ENCODE peak calls at places on chromosomes 5 and 9, in nine cellular contexts. One of them, this sample, is unnamed.

GRCh38 chr5:149323235-149324205 is 21.8 kb upstream of the GRPEL2 start:
- DNase-seq in H9: no peak
- DNase-seq in Peyer's patch: no peak
- DNase-seq in tibial artery: no peak
- DNase-seq in CD8-positive, alpha-beta T cell: no peak
- DNase-seq in heart left ventricle: no peak
- DNase-seq in SK-N-SH: no peak
- DNase-seq in neuronal stem cell: no peak
- DNase-seq in IMR-90: peak
- DNase-seq in this sample: no peak

GRCh38 chr9:29668732-29669131 is 2095.5 kb upstream of the C9orf72 start:
- DNase-seq in H9: no peak
- DNase-seq in Peyer's patch: no peak
- DNase-seq in tibial artery: no peak
- DNase-seq in CD8-positive, alpha-beta T cell: no peak
- DNase-seq in heart left ventricle: no peak
- DNase-seq in SK-N-SH: no peak
- DNase-seq in neuronal stem cell: no peak
- DNase-seq in IMR-90: no peak
- DNase-seq in this sample: no peak

GRCh38 chr9:110049699-110050450 is 158.1 kb downstream of the C9orf152 start:
- DNase-seq in H9: peak
- DNase-seq in Peyer's patch: peak
- DNase-seq in tibial artery: peak
- DNase-seq in CD8-positive, alpha-beta T cell: no peak
- DNase-seq in heart left ventricle: peak
- DNase-seq in SK-N-SH: peak
- DNase-seq in neuronal stem cell: no peak
- DNase-seq in IMR-90: no peak
- DNase-seq in this sample: no peak

GRCh38 chr5:158725223-158725825 is 374.4 kb downstream of the EBF1 start:
- DNase-seq in H9: no peak
- DNase-seq in Peyer's patch: no peak
- DNase-seq in tibial artery: no peak
- DNase-seq in CD8-positive, alpha-beta T cell: no peak
- DNase-seq in heart left ventricle: no peak
- DNase-seq in SK-N-SH: no peak
- DNase-seq in neuronal stem cell: no peak
- DNase-seq in IMR-90: no peak
- DNase-seq in this sample: no peak

GRCh38 chr9:78103971-78104433 is 72.4 kb upstream of the GNAQ start:
- DNase-seq in H9: no peak
- DNase-seq in Peyer's patch: no peak
- DNase-seq in tibial artery: no peak
- DNase-seq in CD8-positive, alpha-beta T cell: no peak
- DNase-seq in heart left ventricle: no peak
- DNase-seq in SK-N-SH: no peak
- DNase-seq in neuronal stem cell: no peak
- DNase-seq in IMR-90: no peak
- DNase-seq in this sample: no peak

GRCh38 chr9:105223544-105224140 is 20.8 kb upstream of the SLC44A1 start:
- DNase-seq in H9: no peak
- DNase-seq in Peyer's patch: no peak
- DNase-seq in tibial artery: no peak
- DNase-seq in CD8-positive, alpha-beta T cell: no peak
- DNase-seq in heart left ventricle: no peak
- DNase-seq in SK-N-SH: no peak
- DNase-seq in neuronal stem cell: no peak
- DNase-seq in IMR-90: no peak
- DNase-seq in this sample: no peak

GRCh38 chr5:180117378-180117725 is 45.8 kb upstream of the RNF130 start:
- DNase-seq in H9: no peak
- DNase-seq in Peyer's patch: no peak
- DNase-seq in tibial artery: no peak
- DNase-seq in CD8-positive, alpha-beta T cell: no peak
- DNase-seq in heart left ventricle: no peak
- DNase-seq in SK-N-SH: no peak
- DNase-seq in neuronal stem cell: no peak
- DNase-seq in IMR-90: no peak
- DNase-seq in this sample: no peak

GRCh38 chr5:35745666-35746065 is 111.0 kb upstream of the IL7R start:
- DNase-seq in H9: no peak
- DNase-seq in Peyer's patch: no peak
- DNase-seq in tibial artery: no peak
- DNase-seq in CD8-positive, alpha-beta T cell: no peak
- DNase-seq in heart left ventricle: no peak
- DNase-seq in SK-N-SH: no peak
- DNase-seq in neuronal stem cell: no peak
- DNase-seq in IMR-90: no peak
- DNase-seq in this sample: no peak

GRCh38 chr9:114938687-114939575 is 8.5 kb upstream of the TNFSF8 start:
- DNase-seq in H9: no peak
- DNase-seq in Peyer's patch: no peak
- DNase-seq in tibial artery: no peak
- DNase-seq in CD8-positive, alpha-beta T cell: no peak
- DNase-seq in heart left ventricle: no peak
- DNase-seq in SK-N-SH: no peak
- DNase-seq in neuronal stem cell: no peak
- DNase-seq in IMR-90: no peak
- DNase-seq in this sample: no peak

GRCh38 chr5:112418412-112419049 is 546 bp downstream of the EPB41L4A start:
- DNase-seq in H9: peak
- DNase-seq in Peyer's patch: no peak
- DNase-seq in tibial artery: peak
- DNase-seq in CD8-positive, alpha-beta T cell: no peak
- DNase-seq in heart left ventricle: peak
- DNase-seq in SK-N-SH: peak
- DNase-seq in neuronal stem cell: peak
- DNase-seq in IMR-90: no peak
- DNase-seq in this sample: no peak

GRCh38 chr9:38371495-38371894 is 21.0 kb upstream of the ALDH1B1 start:
- DNase-seq in H9: no peak
- DNase-seq in Peyer's patch: no peak
- DNase-seq in tibial artery: peak
- DNase-seq in CD8-positive, alpha-beta T cell: no peak
- DNase-seq in heart left ventricle: no peak
- DNase-seq in SK-N-SH: no peak
- DNase-seq in neuronal stem cell: no peak
- DNase-seq in IMR-90: peak
- DNase-seq in this sample: no peak

GRCh38 chr5:157459715-157460599 is at the start of gene NIPAL4:
- DNase-seq in H9: peak
- DNase-seq in Peyer's patch: no peak
- DNase-seq in tibial artery: no peak
- DNase-seq in CD8-positive, alpha-beta T cell: no peak
- DNase-seq in heart left ventricle: no peak
- DNase-seq in SK-N-SH: peak
- DNase-seq in neuronal stem cell: no peak
- DNase-seq in IMR-90: no peak
- DNase-seq in this sample: no peak
- H3K27ac ChIP-seq in H9: no peak
- H3K27ac ChIP-seq in Peyer's patch: peak
- H3K27ac ChIP-seq in tibial artery: no peak
- H3K27ac ChIP-seq in CD8-positive, alpha-beta T cell: no peak
- H3K27ac ChIP-seq in heart left ventricle: no peak
- H3K27ac ChIP-seq in SK-N-SH: no peak
- H3K27ac ChIP-seq in neuronal stem cell: no peak
- H3K27ac ChIP-seq in IMR-90: no peak
- H3K27ac ChIP-seq in this sample: no peak

GRCh38 chr5:119356384-119357188 is 767 bp downstream of the TNFAIP8 start:
- DNase-seq in H9: no peak
- DNase-seq in Peyer's patch: no peak
- DNase-seq in tibial artery: no peak
- DNase-seq in CD8-positive, alpha-beta T cell: no peak
- DNase-seq in heart left ventricle: no peak
- DNase-seq in SK-N-SH: no peak
- DNase-seq in neuronal stem cell: no peak
- DNase-seq in IMR-90: no peak
- DNase-seq in this sample: no peak
- H3K27ac ChIP-seq in H9: no peak
- H3K27ac ChIP-seq in Peyer's patch: peak
- H3K27ac ChIP-seq in tibial artery: peak
- H3K27ac ChIP-seq in CD8-positive, alpha-beta T cell: no peak
- H3K27ac ChIP-seq in heart left ventricle: no peak
- H3K27ac ChIP-seq in SK-N-SH: no peak
- H3K27ac ChIP-seq in neuronal stem cell: no peak
- H3K27ac ChIP-seq in IMR-90: peak
- H3K27ac ChIP-seq in this sample: no peak

DNA sequence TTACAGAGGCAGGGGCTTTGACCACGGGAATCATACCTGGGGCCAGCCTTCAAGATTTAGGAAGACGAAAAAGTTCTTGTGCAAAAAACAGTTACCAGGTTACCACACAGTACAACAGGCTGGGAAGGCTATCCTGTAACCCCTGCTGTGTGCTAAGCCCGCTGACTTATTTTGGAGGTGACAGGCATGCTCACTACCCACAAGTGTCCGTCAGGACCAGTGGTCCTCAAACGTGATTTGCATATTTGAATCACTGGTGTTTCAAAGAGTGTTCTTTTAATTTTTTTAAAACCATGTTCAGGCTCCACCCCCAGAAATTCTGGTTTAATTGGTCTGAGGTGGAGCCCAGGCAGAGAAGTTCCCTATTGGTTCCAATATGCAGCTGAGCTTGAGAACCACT is 146.6 kb downstream of the TTLL11 start:
- DNase-seq in H9: no peak
- DNase-seq in Peyer's patch: peak
- DNase-seq in tibial artery: no peak
- DNase-seq in CD8-positive, alpha-beta T cell: no peak
- DNase-seq in heart left ventricle: no peak
- DNase-seq in SK-N-SH: no peak
- DNase-seq in neuronal stem cell: no peak
- DNase-seq in IMR-90: no peak
- DNase-seq in this sample: no peak
- H3K27ac ChIP-seq in H9: no peak
- H3K27ac ChIP-seq in Peyer's patch: no peak
- H3K27ac ChIP-seq in tibial artery: no peak
- H3K27ac ChIP-seq in CD8-positive, alpha-beta T cell: no peak
- H3K27ac ChIP-seq in heart left ventricle: no peak
- H3K27ac ChIP-seq in SK-N-SH: peak
- H3K27ac ChIP-seq in neuronal stem cell: no peak
- H3K27ac ChIP-seq in IMR-90: no peak
- H3K27ac ChIP-seq in this sample: no peak

GRCh38 chr5:81896764-81897163 is 75.1 kb upstream of the ATG10 start:
- DNase-seq in H9: no peak
- DNase-seq in Peyer's patch: no peak
- DNase-seq in tibial artery: no peak
- DNase-seq in CD8-positive, alpha-beta T cell: no peak
- DNase-seq in heart left ventricle: no peak
- DNase-seq in SK-N-SH: no peak
- DNase-seq in neuronal stem cell: no peak
- DNase-seq in IMR-90: no peak
- DNase-seq in this sample: no peak
- H3K27ac ChIP-seq in H9: no peak
- H3K27ac ChIP-seq in Peyer's patch: no peak
- H3K27ac ChIP-seq in tibial artery: no peak
- H3K27ac ChIP-seq in CD8-positive, alpha-beta T cell: no peak
- H3K27ac ChIP-seq in heart left ventricle: no peak
- H3K27ac ChIP-seq in SK-N-SH: no peak
- H3K27ac ChIP-seq in neuronal stem cell: no peak
- H3K27ac ChIP-seq in IMR-90: no peak
- H3K27ac ChIP-seq in this sample: no peak

GRCh38 chr9:526904-527591 is 312.4 kb downstream of the DOCK8 start:
- DNase-seq in H9: no peak
- DNase-seq in Peyer's patch: no peak
- DNase-seq in tibial artery: no peak
- DNase-seq in CD8-positive, alpha-beta T cell: no peak
- DNase-seq in heart left ventricle: no peak
- DNase-seq in SK-N-SH: no peak
- DNase-seq in neuronal stem cell: no peak
- DNase-seq in IMR-90: no peak
- DNase-seq in this sample: no peak
- H3K27ac ChIP-seq in H9: no peak
- H3K27ac ChIP-seq in Peyer's patch: no peak
- H3K27ac ChIP-seq in tibial artery: no peak
- H3K27ac ChIP-seq in CD8-positive, alpha-beta T cell: no peak
- H3K27ac ChIP-seq in heart left ventricle: no peak
- H3K27ac ChIP-seq in SK-N-SH: no peak
- H3K27ac ChIP-seq in neuronal stem cell: no peak
- H3K27ac ChIP-seq in IMR-90: no peak
- H3K27ac ChIP-seq in this sample: no peak

GRCh38 chr5:172953776-172954189 is 5.4 kb upstream of the RPL26L1 start:
- DNase-seq in H9: no peak
- DNase-seq in Peyer's patch: no peak
- DNase-seq in tibial artery: no peak
- DNase-seq in CD8-positive, alpha-beta T cell: no peak
- DNase-seq in heart left ventricle: no peak
- DNase-seq in SK-N-SH: no peak
- DNase-seq in neuronal stem cell: no peak
- DNase-seq in IMR-90: peak
- DNase-seq in this sample: no peak
- H3K27ac ChIP-seq in H9: no peak
- H3K27ac ChIP-seq in Peyer's patch: no peak
- H3K27ac ChIP-seq in tibial artery: peak
- H3K27ac ChIP-seq in CD8-positive, alpha-beta T cell: no peak
- H3K27ac ChIP-seq in heart left ventricle: no peak
- H3K27ac ChIP-seq in SK-N-SH: no peak
- H3K27ac ChIP-seq in neuronal stem cell: no peak
- H3K27ac ChIP-seq in IMR-90: peak
- H3K27ac ChIP-seq in this sample: no peak